ENCODE peak calls at places on chromosome 22, in seven cellular contexts. One of them, this sample, is unnamed. For H3K9me3 and H3K4me1, the result is how much of the 10 kb centered on the place peaks cover.

GRCh38 chr22:39959640-39960447 is at the start of gene TMA7B:
- DNase-seq in IMR-90: peak
- DNase-seq in HepG2: no peak
- DNase-seq in A549: peak
- DNase-seq in H9: peak
- DNase-seq in body of pancreas: no peak
- DNase-seq in psoas muscle: no peak
- DNase-seq in this sample: no peak

GRCh38 chr22:24380220-24381218 is 46.9 kb upstream of the ADORA2A start:
- DNase-seq in A549: no peak
- DNase-seq in H9: no peak
- DNase-seq in body of pancreas: no peak
- DNase-seq in psoas muscle: no peak
- DNase-seq in IMR-90: no peak
- DNase-seq in HepG2: no peak
- DNase-seq in this sample: no peak

GRCh38 chr22:38097557-38098409 is 12.7 kb downstream of the BAIAP2L2 start:
- DNase-seq in HepG2: no peak
- DNase-seq in A549: no peak
- DNase-seq in body of pancreas: no peak
- DNase-seq in psoas muscle: no peak
- DNase-seq in H9: peak
- DNase-seq in IMR-90: peak
- DNase-seq in this sample: no peak

GRCh38 chr22:22060200-22061084 is 77.9 kb upstream of the TOP3B start:
- DNase-seq in IMR-90: peak
- DNase-seq in A549: peak
- DNase-seq in psoas muscle: peak
- DNase-seq in HepG2: peak
- DNase-seq in body of pancreas: no peak
- DNase-seq in H9: peak
- DNase-seq in this sample: peak

GRCh38 chr22:23399367-23400285 is 180.5 kb downstream of the IGLL1 start:
- DNase-seq in A549: no peak
- DNase-seq in IMR-90: no peak
- DNase-seq in psoas muscle: peak
- DNase-seq in body of pancreas: no peak
- DNase-seq in HepG2: no peak
- DNase-seq in H9: no peak
- DNase-seq in this sample: peak

GRCh38 chr22:20777420-20778177 is 3.7 kb downstream of the SERPIND1 start:
- DNase-seq in HepG2: peak
- DNase-seq in IMR-90: peak
- DNase-seq in H9: no peak
- DNase-seq in psoas muscle: no peak
- DNase-seq in A549: peak
- DNase-seq in body of pancreas: no peak
- DNase-seq in this sample: peak

GRCh38 chr22:43829448-43829821 is 17.3 kb upstream of the EFCAB6 start:
- DNase-seq in IMR-90: peak
- DNase-seq in HepG2: no peak
- DNase-seq in H9: no peak
- DNase-seq in A549: no peak
- DNase-seq in body of pancreas: no peak
- DNase-seq in psoas muscle: peak
- DNase-seq in this sample: no peak

GRCh38 chr22:21942939-21943338 is 9.7 kb downstream of the PPM1F start:
- DNase-seq in HepG2: no peak
- DNase-seq in A549: no peak
- DNase-seq in H9: no peak
- DNase-seq in body of pancreas: no peak
- DNase-seq in psoas muscle: no peak
- DNase-seq in IMR-90: no peak
- DNase-seq in this sample: no peak

GRCh38 chr22:37806409-37807338 is 1.1 kb upstream of the GCAT start:
- DNase-seq in IMR-90: peak
- DNase-seq in H9: no peak
- DNase-seq in A549: peak
- DNase-seq in HepG2: peak
- DNase-seq in psoas muscle: no peak
- DNase-seq in body of pancreas: peak
- DNase-seq in this sample: no peak

GRCh38 chr22:24506802-24507438 is 11.8 kb downstream of the UPB1 start:
- DNase-seq in HepG2: peak
- DNase-seq in body of pancreas: no peak
- DNase-seq in A549: peak
- DNase-seq in H9: peak
- DNase-seq in IMR-90: peak
- DNase-seq in psoas muscle: no peak
- DNase-seq in this sample: no peak

GRCh38 chr22:23192133-23192532 is 11.8 kb downstream of the BCR start:
- DNase-seq in H9: no peak
- DNase-seq in A549: no peak
- DNase-seq in HepG2: no peak
- DNase-seq in psoas muscle: no peak
- DNase-seq in body of pancreas: peak
- DNase-seq in IMR-90: no peak
- DNase-seq in this sample: no peak

GRCh38 chr22:49297871-49298721 is 529.6 kb downstream of the BRD1 start:
- DNase-seq in H9: peak
- DNase-seq in IMR-90: no peak
- DNase-seq in psoas muscle: no peak
- DNase-seq in HepG2: no peak
- DNase-seq in A549: no peak
- DNase-seq in body of pancreas: no peak
- DNase-seq in this sample: no peak

GRCh38 chr22:39773976-39774539 is 119.5 kb downstream of the ENTHD1 start:
- DNase-seq in IMR-90: peak
- DNase-seq in H9: no peak
- DNase-seq in HepG2: no peak
- DNase-seq in body of pancreas: no peak
- DNase-seq in psoas muscle: no peak
- DNase-seq in A549: no peak
- DNase-seq in this sample: no peak

GRCh38 chr22:19109198-19110063 is 12.8 kb downstream of the DGCR2 start:
- DNase-seq in H9: no peak
- DNase-seq in body of pancreas: peak
- DNase-seq in A549: peak
- DNase-seq in IMR-90: peak
- DNase-seq in psoas muscle: no peak
- DNase-seq in HepG2: peak
- DNase-seq in this sample: peak

DNA sequence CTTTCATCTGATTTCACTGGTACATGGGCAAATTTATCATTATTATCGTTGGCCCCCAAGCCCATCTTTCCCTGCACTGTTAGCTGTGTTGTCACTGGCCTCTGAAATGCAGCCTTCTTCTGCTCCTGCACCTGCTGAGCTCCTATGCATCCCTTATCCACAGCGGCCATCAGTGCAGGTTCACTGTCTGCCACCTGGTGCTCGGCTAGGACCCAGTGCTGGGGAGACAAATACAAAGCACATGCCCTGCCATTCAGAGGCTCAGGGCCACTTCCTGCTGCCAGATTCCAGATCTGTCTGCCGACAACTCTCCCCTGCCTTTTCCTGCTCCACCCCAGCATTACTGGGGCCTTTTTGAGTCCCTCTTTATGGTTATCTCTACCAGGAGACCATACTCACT is 1205.4 kb downstream of the TBC1D22A start:
- DNase-seq in A549: no peak
- DNase-seq in body of pancreas: no peak
- DNase-seq in psoas muscle: no peak
- DNase-seq in IMR-90: no peak
- DNase-seq in HepG2: no peak
- DNase-seq in H9: no peak
- DNase-seq in this sample: no peak
- H3K9me3 ChIP-seq in A549: under half
- H3K9me3 ChIP-seq in body of pancreas: under half
- H3K9me3 ChIP-seq in psoas muscle: under half
- H3K9me3 ChIP-seq in IMR-90: under half
- H3K9me3 ChIP-seq in HepG2: under half
- H3K9me3 ChIP-seq in H9: under half
- H3K9me3 ChIP-seq in this sample: under half

DNA sequence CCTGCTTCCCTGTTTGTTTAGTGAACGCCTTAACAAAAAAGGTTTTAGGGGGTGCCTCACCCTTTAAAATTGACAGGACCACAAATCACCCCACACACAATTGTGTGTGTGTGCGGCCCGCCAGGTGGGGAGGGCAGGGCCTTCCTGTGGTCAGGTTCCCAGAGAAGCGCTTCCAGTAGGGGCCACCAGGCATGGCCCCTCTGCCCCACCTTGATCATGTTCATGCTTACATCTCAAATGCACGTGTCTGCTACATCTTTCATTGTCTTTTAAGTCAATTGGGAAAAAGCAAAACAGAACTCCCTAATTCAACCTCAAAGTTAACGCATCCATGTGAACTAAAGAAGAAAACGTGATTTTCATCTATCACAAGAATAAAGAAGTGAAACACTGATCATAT is 1335.3 kb downstream of the TBC1D22A start:
- DNase-seq in body of pancreas: no peak
- DNase-seq in psoas muscle: no peak
- DNase-seq in IMR-90: no peak
- DNase-seq in HepG2: no peak
- DNase-seq in A549: no peak
- DNase-seq in H9: no peak
- DNase-seq in this sample: no peak
- H3K4me1 ChIP-seq in body of pancreas: under half
- H3K4me1 ChIP-seq in psoas muscle: under half
- H3K4me1 ChIP-seq in IMR-90: under half
- H3K4me1 ChIP-seq in HepG2: under half
- H3K4me1 ChIP-seq in A549: under half
- H3K4me1 ChIP-seq in H9: under half
- H3K4me1 ChIP-seq in this sample: under half

DNA sequence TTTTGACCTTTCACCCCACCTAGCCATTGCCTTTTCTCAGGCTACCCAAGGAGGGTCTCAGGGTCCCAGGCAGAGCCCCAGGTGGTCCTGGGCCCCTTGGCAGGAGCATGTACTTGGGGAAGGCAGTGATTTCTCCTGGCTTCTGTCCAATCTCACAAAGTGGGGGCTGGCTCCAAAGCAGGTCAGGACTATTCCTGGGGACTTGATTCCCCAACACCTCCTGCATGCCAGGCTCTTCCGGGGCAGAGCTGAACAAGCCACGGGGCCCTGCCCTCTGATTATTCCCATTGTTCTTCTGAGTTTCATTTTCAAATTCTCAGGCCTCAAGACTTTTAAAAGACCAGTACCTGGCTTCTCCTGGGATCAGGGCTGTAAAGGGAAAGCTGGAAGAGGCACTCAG is 1.5 kb upstream of the TCF20 start:
- DNase-seq in IMR-90: no peak
- DNase-seq in H9: no peak
- DNase-seq in body of pancreas: no peak
- DNase-seq in psoas muscle: no peak
- DNase-seq in HepG2: no peak
- DNase-seq in A549: no peak
- DNase-seq in this sample: no peak
- H3K9me3 ChIP-seq in IMR-90: under half
- H3K9me3 ChIP-seq in H9: under half
- H3K9me3 ChIP-seq in body of pancreas: under half
- H3K9me3 ChIP-seq in psoas muscle: under half
- H3K9me3 ChIP-seq in HepG2: under half
- H3K9me3 ChIP-seq in A549: under half
- H3K9me3 ChIP-seq in this sample: under half

DNA sequence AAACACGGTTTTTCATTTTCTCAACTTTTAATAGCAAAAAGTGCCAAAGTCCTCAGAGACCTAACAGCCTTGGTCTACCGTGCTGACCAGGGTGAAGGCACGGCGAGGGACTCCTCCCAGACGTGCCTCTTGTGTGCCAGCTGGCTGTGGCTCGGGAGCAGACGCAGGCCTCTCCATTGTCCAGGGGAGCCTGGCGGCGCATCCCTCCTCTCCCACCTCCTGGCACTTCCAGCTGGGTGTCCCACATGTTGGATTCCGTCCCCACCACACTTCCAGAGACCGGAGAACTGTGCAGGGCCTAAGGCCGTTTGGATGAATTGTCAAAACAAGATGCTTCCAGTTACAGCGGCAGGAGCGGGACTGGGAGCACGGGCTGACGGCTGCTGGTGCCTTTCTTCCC is 11.6 kb downstream of the CDPF1 start:
- DNase-seq in HepG2: no peak
- DNase-seq in psoas muscle: peak
- DNase-seq in IMR-90: no peak
- DNase-seq in body of pancreas: no peak
- DNase-seq in A549: no peak
- DNase-seq in H9: no peak
- DNase-seq in this sample: no peak
- H3K4me1 ChIP-seq in HepG2: under half
- H3K4me1 ChIP-seq in psoas muscle: under half
- H3K4me1 ChIP-seq in IMR-90: under half
- H3K4me1 ChIP-seq in body of pancreas: under half
- H3K4me1 ChIP-seq in A549: under half
- H3K4me1 ChIP-seq in H9: under half
- H3K4me1 ChIP-seq in this sample: under half

DNA sequence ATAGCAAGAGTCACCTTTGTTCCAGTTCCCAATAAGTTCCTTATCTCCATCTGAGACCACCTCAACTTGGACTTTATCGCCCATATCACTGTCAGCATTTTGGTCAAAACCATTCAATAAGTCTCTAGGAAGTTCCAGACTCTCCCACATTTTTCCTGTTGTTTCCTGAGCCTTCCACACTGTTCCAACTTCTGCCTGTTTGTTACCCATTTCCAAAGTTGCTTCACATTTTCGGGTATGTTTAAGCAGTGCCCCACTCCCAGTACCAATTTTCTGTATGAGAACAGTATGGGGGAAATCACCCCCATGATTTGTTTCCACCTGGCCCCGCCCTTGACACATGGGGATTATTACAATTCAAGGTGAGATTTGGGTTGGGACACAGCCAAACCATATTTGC is 26.7 kb downstream of the BCL2L13 start:
- DNase-seq in H9: no peak
- DNase-seq in HepG2: no peak
- DNase-seq in IMR-90: no peak
- DNase-seq in A549: no peak
- DNase-seq in body of pancreas: no peak
- DNase-seq in psoas muscle: no peak
- DNase-seq in this sample: no peak
- H3K9me3 ChIP-seq in H9: under half
- H3K9me3 ChIP-seq in HepG2: under half
- H3K9me3 ChIP-seq in IMR-90: under half
- H3K9me3 ChIP-seq in A549: under half
- H3K9me3 ChIP-seq in body of pancreas: under half
- H3K9me3 ChIP-seq in psoas muscle: under half
- H3K9me3 ChIP-seq in this sample: under half